ENCODE peak calls at places on chromosomes 16 and 17, in nine cellular contexts. K is GM23338, G is HFF-Myc, N is endodermal cell, X is neural progenitor cell, E is psoas muscle, L is right atrium auricular region, C is left ventricle myocardium inferior, R is MM.1S. H is an unnamed sample.

GRCh38 chr17:75241143-75241430 is 20.3 kb downstream of the GGA3 start:
- DNase-seq in K (no peak), G (no peak), N (no peak), X (no peak), E (peak), L (no peak), C (no peak), R (no peak), H (no peak)

GRCh38 chr16:57711993-57712392 is 17.4 kb downstream of the DRC7 start:
- DNase-seq in K (no peak), G (no peak), N (no peak), X (no peak), E (no peak), L (no peak), C (no peak), R (no peak), H (no peak)

GRCh38 chr17:2688351-2689342 is 22.9 kb downstream of the CLUH start:
- DNase-seq in K (no peak), G (no peak), N (peak), X (no peak), E (no peak), L (peak), C (peak), R (no peak), H (no peak)

GRCh38 chr17:80441133-80441578 is 26.2 kb downstream of the ENDOV start:
- DNase-seq in K (peak), G (no peak), N (peak), X (peak), E (no peak), L (no peak), C (peak), R (peak), H (no peak)

GRCh38 chr17:57009737-57010445 is 32.0 kb downstream of the SCPEP1 start:
- DNase-seq in K (peak), G (no peak), N (peak), X (peak), E (peak), L (peak), C (peak), R (peak), H (no peak)

GRCh38 chr16:85767569-85767968 is 16.7 kb upstream of the C16orf74 start:
- DNase-seq in K (no peak), G (no peak), N (no peak), X (no peak), E (no peak), L (no peak), C (no peak), R (no peak), H (peak)

GRCh38 chr17:38733315-38734234 is 3.4 kb downstream of the CISD3 start:
- DNase-seq in K (peak), G (no peak), N (peak), X (no peak), E (no peak), L (no peak), C (no peak), R (no peak), H (no peak)

GRCh38 chr17:4497101-4497824 is 1.4 kb upstream of the SPNS2 start:
- DNase-seq in K (no peak), G (no peak), N (no peak), X (no peak), E (no peak), L (no peak), C (no peak), R (peak), H (no peak)

GRCh38 chr17:5819921-5820685 is 235.8 kb upstream of the NLRP1 start:
- DNase-seq in K (no peak), G (no peak), N (no peak), X (no peak), E (no peak), L (no peak), C (no peak), R (no peak), H (no peak)

GRCh38 chr16:73912311-73912710 is 384.3 kb upstream of the PSMD7 start:
- DNase-seq in K (no peak), G (no peak), N (no peak), X (no peak), E (no peak), L (no peak), C (no peak), R (no peak), H (no peak)

GRCh38 chr16:73384561-73384960 is 336.6 kb upstream of the ZFHX3 start:
- DNase-seq in K (no peak), G (no peak), N (no peak), X (no peak), E (no peak), L (no peak), C (no peak), R (no peak), H (no peak)

GRCh38 chr17:40560592-40561293 is 4.5 kb downstream of the CCR7 start:
- DNase-seq in K (no peak), G (no peak), N (no peak), X (no peak), E (no peak), L (no peak), C (no peak), R (peak), H (no peak)

GRCh38 chr17:50872710-50873424 is 6.7 kb upstream of the TOB1 start:
- DNase-seq in K (no peak), G (peak), N (peak), X (no peak), E (peak), L (no peak), C (no peak), R (peak), H (no peak)

GRCh38 chr17:4658478-4659305 is 17.2 kb upstream of the ALOX15 start:
- DNase-seq in K (no peak), G (peak), N (no peak), X (no peak), E (no peak), L (no peak), C (no peak), R (no peak), H (peak)

GRCh38 chr16:88634141-88634993 is 4.0 kb upstream of the IL17C start:
- DNase-seq in K (peak), G (no peak), N (peak), X (peak), E (peak), L (no peak), C (peak), R (peak), H (no peak)

GRCh38 chr16:46908540-46909372 is 24.6 kb downstream of the GPT2 start:
- DNase-seq in K (peak), G (peak), N (peak), X (peak), E (no peak), L (no peak), C (no peak), R (peak), H (peak)

GRCh38 chr16:71425746-71426068 is 16.1 kb downstream of the TLE7 start:
- DNase-seq in K (no peak), G (no peak), N (no peak), X (no peak), E (no peak), L (no peak), C (no peak), R (no peak), H (no peak)
- H3K4me3 ChIP-seq in K (peak), G (peak), N (peak), X (peak), E (no peak), L (no peak), C (no peak), R (no peak), H (no peak)

GRCh38 chr17:81545160-81545949 is 6.8 kb downstream of the FAAP100 start:
- DNase-seq in K (no peak), G (no peak), N (no peak), X (no peak), E (no peak), L (no peak), C (no peak), R (no peak), H (no peak)

GRCh38 chr17:81544281-81544974 is 7.7 kb downstream of the FAAP100 start:
- DNase-seq in K (no peak), G (no peak), N (no peak), X (no peak), E (no peak), L (no peak), C (no peak), R (no peak), H (no peak)

GRCh38 chr17:81542431-81543338 is 9.5 kb downstream of the FAAP100 start:
- DNase-seq in K (no peak), G (no peak), N (no peak), X (no peak), E (no peak), L (no peak), C (no peak), R (no peak), H (no peak)

GRCh38 chr17:81543339-81543675 is 8.8 kb downstream of the FAAP100 start:
- DNase-seq in K (no peak), G (no peak), N (no peak), X (no peak), E (no peak), L (no peak), C (peak), R (no peak), H (no peak)

DNA sequence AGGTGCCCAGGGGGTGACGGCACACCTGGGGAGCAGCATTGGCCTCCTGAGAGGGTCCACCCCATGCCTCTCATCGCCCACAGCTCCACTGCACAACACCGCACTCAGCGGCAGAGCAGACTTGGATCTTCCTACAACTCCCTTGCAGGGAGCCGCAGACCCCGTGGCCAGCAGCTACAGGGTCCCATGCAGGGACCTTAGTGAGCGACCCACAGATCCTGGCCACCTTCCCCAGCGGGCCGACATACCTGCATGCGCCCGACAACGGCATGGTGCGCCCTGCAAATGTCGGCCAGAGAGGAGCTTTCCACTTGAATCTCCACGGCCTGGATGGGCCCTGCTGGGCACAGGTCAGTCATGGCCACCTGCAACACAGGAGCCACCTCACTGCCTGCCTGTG is 8.4 kb downstream of the FAAP100 start:
- DNase-seq in K (no peak), G (no peak), N (no peak), X (no peak), E (no peak), L (no peak), C (no peak), R (no peak), H (no peak)
- TF ChIP-seq CTCF in K (no peak), G (no peak), N (no peak), X (no peak), E (no peak), L (no peak), C (no peak), R (no peak), H (no peak)

GRCh38 chr17:68601565-68602266 is 549 bp upstream of the FAM20A start:
- DNase-seq in K (no peak), G (no peak), N (no peak), X (no peak), E (no peak), L (no peak), C (no peak), R (no peak), H (no peak)
- H3K4me3 ChIP-seq in K (peak), G (peak), N (peak), X (peak), E (peak), L (peak), C (peak), R (no peak), H (no peak)

GRCh38 chr16:13507530-13507929 is 412.4 kb upstream of the ERCC4 start:
- DNase-seq in K (no peak), G (no peak), N (no peak), X (no peak), E (no peak), L (no peak), C (no peak), R (no peak), H (no peak)

DNA sequence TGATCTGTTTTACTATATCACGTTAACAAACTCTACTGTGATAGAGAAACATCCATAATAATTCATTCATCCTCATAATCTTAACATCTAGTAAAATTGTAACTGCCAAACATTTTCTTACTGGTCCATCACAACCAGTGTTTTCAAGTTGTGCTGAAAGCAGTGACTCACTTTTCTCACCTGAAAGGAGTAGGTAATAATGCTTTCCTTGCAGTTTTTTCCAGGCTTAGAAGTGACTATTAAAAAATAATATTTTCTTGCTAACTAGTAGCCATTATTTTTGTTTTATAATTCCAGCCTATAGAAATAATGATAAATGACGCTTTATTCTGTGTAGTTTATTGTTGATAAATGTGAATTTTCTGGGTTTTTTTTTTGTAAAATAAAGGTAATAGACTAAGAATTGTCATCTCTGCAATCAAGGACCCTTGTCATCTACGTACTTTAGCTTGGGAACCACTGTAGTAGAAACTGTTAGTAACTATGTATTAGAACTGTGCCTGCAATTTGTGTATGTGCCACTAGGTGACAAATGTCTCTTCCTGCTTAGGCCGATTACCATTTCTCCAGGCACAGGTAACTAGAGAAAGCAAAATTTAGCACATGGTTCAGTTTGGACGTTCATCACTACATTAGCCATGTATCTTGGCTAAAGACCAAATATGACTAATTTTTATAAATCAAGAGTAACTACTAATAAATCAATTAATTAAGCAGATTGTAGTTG is 409.4 kb upstream of the ERCC4 start:
- DNase-seq in K (peak), G (no peak), N (no peak), X (peak), E (no peak), L (no peak), C (no peak), R (no peak), H (no peak)
- TF ChIP-seq CTCF in K (peak), G (no peak), N (peak), X (peak), E (no peak), L (peak), C (peak), R (peak), H (no peak)

GRCh38 chr16:90078594-90078895 is 1.4 kb upstream of the PRDM7 start:
- DNase-seq in K (no peak), G (no peak), N (no peak), X (no peak), E (no peak), L (no peak), C (no peak), R (no peak), H (no peak)

GRCh38 chr16:90083139-90083538 is 6.0 kb upstream of the PRDM7 start:
- DNase-seq in K (no peak), G (no peak), N (no peak), X (no peak), E (no peak), L (no peak), C (no peak), R (no peak), H (no peak)

GRCh38 chr16:90081606-90081970 is 4.5 kb upstream of the PRDM7 start:
- DNase-seq in K (no peak), G (no peak), N (no peak), X (peak), E (no peak), L (no peak), C (no peak), R (no peak), H (no peak)

GRCh38 chr16:90077240-90077756 is at the start of gene PRDM7:
- DNase-seq in K (peak), G (peak), N (peak), X (peak), E (peak), L (peak), C (peak), R (peak), H (peak)

GRCh38 chr16:90077757-90078593 is 844 bp upstream of the PRDM7 start:
- DNase-seq in K (peak), G (no peak), N (peak), X (peak), E (no peak), L (no peak), C (no peak), R (peak), H (no peak)
- H3K4me3 ChIP-seq in K (peak), G (peak), N (peak), X (peak), E (peak), L (no peak), C (peak), R (peak), H (peak)

DNA sequence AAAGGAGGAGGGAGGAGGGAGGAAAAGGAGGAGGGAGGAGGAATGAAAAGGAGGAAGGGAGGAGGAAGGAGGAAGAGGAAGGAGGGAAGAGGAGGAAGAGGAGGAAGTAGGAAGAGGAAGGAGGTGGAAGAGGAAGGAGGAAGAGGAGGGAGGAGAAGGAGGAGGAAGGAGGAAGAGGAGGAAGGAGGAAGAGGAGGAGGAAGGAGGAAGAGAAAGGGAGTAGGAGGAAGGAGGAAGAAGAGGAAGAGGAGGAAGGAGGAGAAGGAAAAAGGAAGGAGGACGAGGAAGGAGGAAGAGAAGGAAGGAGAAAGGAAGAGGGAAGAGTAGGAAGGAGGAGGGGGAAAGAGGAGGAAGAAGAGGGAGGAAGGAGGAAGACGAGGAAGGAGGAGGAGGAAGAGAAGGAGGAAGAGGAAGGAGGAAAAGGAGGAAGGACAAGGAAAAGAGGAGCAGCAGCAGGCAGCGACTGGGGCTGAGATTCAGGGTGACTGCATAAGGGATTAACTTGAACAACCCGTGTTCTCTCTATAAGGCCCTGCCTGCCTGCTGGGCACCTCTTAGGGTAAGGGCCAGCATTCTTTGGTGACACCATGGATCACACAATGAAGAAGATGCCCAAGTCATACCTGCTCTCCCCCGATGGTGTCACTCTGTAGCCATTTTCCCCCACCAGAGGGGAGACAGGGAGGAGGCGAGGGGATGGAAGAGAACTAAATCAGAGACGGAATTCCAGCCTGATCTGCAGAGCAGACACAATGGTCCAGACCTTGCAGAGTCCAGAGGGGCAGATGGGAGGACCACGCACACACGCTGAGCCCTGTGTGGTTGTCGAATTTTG is 1.4 kb upstream of the IL34 start:
- DNase-seq in K (peak), G (no peak), N (peak), X (no peak), E (no peak), L (no peak), C (no peak), R (no peak), H (no peak)
- TF ChIP-seq CTCF in K (peak), G (no peak), N (peak), X (no peak), E (no peak), L (no peak), C (no peak), R (no peak), H (no peak)

GRCh38 chr16:9787717-9788116 is 394.5 kb downstream of the GRIN2A start:
- DNase-seq in K (no peak), G (no peak), N (no peak), X (no peak), E (no peak), L (no peak), C (no peak), R (no peak), H (no peak)
- H3K4me3 ChIP-seq in K (no peak), G (no peak), N (no peak), X (no peak), E (no peak), L (no peak), C (no peak), R (no peak), H (no peak)

GRCh38 chr17:35539659-35540026 is 2.2 kb upstream of the SLFN12L start:
- DNase-seq in K (peak), G (no peak), N (no peak), X (no peak), E (no peak), L (no peak), C (no peak), R (no peak), H (no peak)
- TF ChIP-seq CTCF in K (no peak), G (no peak), N (no peak), X (no peak), E (no peak), L (peak), C (peak), R (no peak), H (no peak)

H was measured in AG04449.